ENCODE peak calls at places on chromosomes 13 and 19, in five cellular contexts. One of them, this sample, is unnamed.

GRCh38 chr13:22828081-22828480 is 352.7 kb upstream of the SGCG start:
- DNase-seq in omental fat pad: no peak
- DNase-seq in neural progenitor cell: no peak
- DNase-seq in lower leg skin: no peak
- DNase-seq in neural crest cell: no peak
- DNase-seq in this sample: no peak

GRCh38 chr13:57996717-57997116 is 365.2 kb downstream of the PCDH17 start:
- DNase-seq in omental fat pad: no peak
- DNase-seq in neural progenitor cell: no peak
- DNase-seq in lower leg skin: no peak
- DNase-seq in neural crest cell: no peak
- DNase-seq in this sample: no peak

GRCh38 chr13:33323766-33324525 is 38.4 kb upstream of the STARD13 start:
- DNase-seq in omental fat pad: no peak
- DNase-seq in neural progenitor cell: no peak
- DNase-seq in lower leg skin: no peak
- DNase-seq in neural crest cell: no peak
- DNase-seq in this sample: no peak

GRCh38 chr13:25699056-25699455 is 327.3 kb downstream of the ATP8A2 start:
- DNase-seq in omental fat pad: no peak
- DNase-seq in neural progenitor cell: no peak
- DNase-seq in lower leg skin: no peak
- DNase-seq in neural crest cell: no peak
- DNase-seq in this sample: no peak

GRCh38 chr13:111312944-111313590 is 7.4 kb upstream of the TEX29 start:
- DNase-seq in omental fat pad: no peak
- DNase-seq in neural progenitor cell: no peak
- DNase-seq in lower leg skin: no peak
- DNase-seq in neural crest cell: no peak
- DNase-seq in this sample: no peak

GRCh38 chr19:56671613-56671994 is at the start of gene ZNF835:
- DNase-seq in omental fat pad: peak; percentile 76
- DNase-seq in neural progenitor cell: no peak
- DNase-seq in lower leg skin: peak; percentile 96
- DNase-seq in neural crest cell: no peak
- DNase-seq in this sample: no peak

GRCh38 chr13:102902789-102903347 is 57.0 kb downstream of the ERCC5 start:
- DNase-seq in omental fat pad: no peak
- DNase-seq in neural progenitor cell: no peak
- DNase-seq in lower leg skin: no peak
- DNase-seq in neural crest cell: no peak
- DNase-seq in this sample: no peak

GRCh38 chr19:22602631-22603272 is 31.4 kb upstream of the ZNF492 start:
- DNase-seq in omental fat pad: no peak
- DNase-seq in neural progenitor cell: no peak
- DNase-seq in lower leg skin: no peak
- DNase-seq in neural crest cell: no peak
- DNase-seq in this sample: no peak

GRCh38 chr19:15101479-15102082 is 5.6 kb upstream of the SYDE1 start:
- DNase-seq in omental fat pad: no peak
- DNase-seq in neural progenitor cell: peak; percentile 45
- DNase-seq in lower leg skin: no peak
- DNase-seq in neural crest cell: peak; percentile 44
- DNase-seq in this sample: peak; percentile 49

GRCh38 chr19:35498220-35498619 is 8.0 kb upstream of the KRTDAP start:
- DNase-seq in omental fat pad: no peak
- DNase-seq in neural progenitor cell: no peak
- DNase-seq in lower leg skin: no peak
- DNase-seq in neural crest cell: no peak
- DNase-seq in this sample: no peak

GRCh38 chr19:35493971-35494370 is 3.7 kb upstream of the KRTDAP start:
- DNase-seq in omental fat pad: no peak
- DNase-seq in neural progenitor cell: no peak
- DNase-seq in lower leg skin: no peak
- DNase-seq in neural crest cell: no peak
- DNase-seq in this sample: no peak

GRCh38 chr19:35491838-35492360 is 1.6 kb upstream of the KRTDAP start:
- DNase-seq in omental fat pad: no peak
- DNase-seq in neural progenitor cell: no peak
- DNase-seq in lower leg skin: no peak
- DNase-seq in neural crest cell: no peak
- DNase-seq in this sample: no peak

GRCh38 chr19:35497406-35497805 is 7.1 kb upstream of the KRTDAP start:
- DNase-seq in omental fat pad: no peak
- DNase-seq in neural progenitor cell: no peak
- DNase-seq in lower leg skin: no peak
- DNase-seq in neural crest cell: no peak
- DNase-seq in this sample: no peak

GRCh38 chr19:35495107-35496064 is 5.1 kb upstream of the KRTDAP start:
- DNase-seq in omental fat pad: no peak
- DNase-seq in neural progenitor cell: peak; percentile 76
- DNase-seq in lower leg skin: peak; percentile 92
- DNase-seq in neural crest cell: peak; percentile 60
- DNase-seq in this sample: peak; percentile 74
- TF ChIP-seq CTCF in omental fat pad: peak; percentile 84
- TF ChIP-seq CTCF in neural progenitor cell: peak; percentile 89
- TF ChIP-seq CTCF in lower leg skin: no peak
- TF ChIP-seq CTCF in neural crest cell: peak; percentile 94
- TF ChIP-seq CTCF in this sample: peak; percentile 98

DNA sequence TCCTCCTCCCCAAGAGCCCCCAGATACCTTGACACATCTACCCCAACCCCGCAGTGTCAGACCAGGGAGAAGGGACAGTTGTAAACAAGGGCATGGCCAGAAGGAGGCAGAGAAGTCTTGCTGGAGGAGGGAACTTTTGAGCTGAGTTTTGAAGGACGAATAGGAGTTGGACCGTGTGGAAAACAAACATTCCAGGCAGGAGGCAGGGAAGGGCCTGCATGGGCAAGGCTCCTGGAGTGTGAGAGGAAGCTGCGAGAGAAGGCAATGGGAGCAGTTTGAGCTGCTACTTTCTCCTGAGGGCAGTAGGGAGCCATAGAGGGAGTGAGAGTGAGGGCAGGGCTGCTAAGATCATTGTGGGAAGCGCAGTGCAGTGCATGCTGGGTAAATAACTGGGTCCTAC is 23.3 kb downstream of the IL12RB1 start:
- DNase-seq in omental fat pad: no peak
- DNase-seq in neural progenitor cell: peak; percentile 48
- DNase-seq in lower leg skin: no peak
- DNase-seq in neural crest cell: peak; percentile 56
- DNase-seq in this sample: peak; percentile 36
- TF ChIP-seq CTCF in omental fat pad: no peak
- TF ChIP-seq CTCF in neural progenitor cell: peak; percentile 45
- TF ChIP-seq CTCF in lower leg skin: no peak
- TF ChIP-seq CTCF in neural crest cell: peak; percentile 51
- TF ChIP-seq CTCF in this sample: no peak

GRCh38 chr19:37128821-37129177 is 43.7 kb downstream of the ZNF585A start:
- DNase-seq in omental fat pad: no peak
- DNase-seq in neural progenitor cell: no peak
- DNase-seq in lower leg skin: no peak
- DNase-seq in neural crest cell: no peak
- DNase-seq in this sample: no peak

GRCh38 chr19:37127999-37128820 is 44.3 kb downstream of the ZNF585A start:
- DNase-seq in omental fat pad: no peak
- DNase-seq in neural progenitor cell: no peak
- DNase-seq in lower leg skin: no peak
- DNase-seq in neural crest cell: no peak
- DNase-seq in this sample: no peak
- TF ChIP-seq CTCF in omental fat pad: no peak
- TF ChIP-seq CTCF in neural progenitor cell: no peak
- TF ChIP-seq CTCF in lower leg skin: no peak
- TF ChIP-seq CTCF in neural crest cell: no peak
- TF ChIP-seq CTCF in this sample: no peak

GRCh38 chr19:16899566-16900075 is 10.8 kb downstream of the F2RL3 start:
- DNase-seq in omental fat pad: no peak
- DNase-seq in neural progenitor cell: peak; percentile 62
- DNase-seq in lower leg skin: no peak
- DNase-seq in neural crest cell: peak; percentile 29
- DNase-seq in this sample: peak; percentile 44
- TF ChIP-seq CTCF in omental fat pad: no peak
- TF ChIP-seq CTCF in neural progenitor cell: peak; percentile 59
- TF ChIP-seq CTCF in lower leg skin: no peak
- TF ChIP-seq CTCF in neural crest cell: peak; percentile 62
- TF ChIP-seq CTCF in this sample: peak; percentile 37

DNA sequence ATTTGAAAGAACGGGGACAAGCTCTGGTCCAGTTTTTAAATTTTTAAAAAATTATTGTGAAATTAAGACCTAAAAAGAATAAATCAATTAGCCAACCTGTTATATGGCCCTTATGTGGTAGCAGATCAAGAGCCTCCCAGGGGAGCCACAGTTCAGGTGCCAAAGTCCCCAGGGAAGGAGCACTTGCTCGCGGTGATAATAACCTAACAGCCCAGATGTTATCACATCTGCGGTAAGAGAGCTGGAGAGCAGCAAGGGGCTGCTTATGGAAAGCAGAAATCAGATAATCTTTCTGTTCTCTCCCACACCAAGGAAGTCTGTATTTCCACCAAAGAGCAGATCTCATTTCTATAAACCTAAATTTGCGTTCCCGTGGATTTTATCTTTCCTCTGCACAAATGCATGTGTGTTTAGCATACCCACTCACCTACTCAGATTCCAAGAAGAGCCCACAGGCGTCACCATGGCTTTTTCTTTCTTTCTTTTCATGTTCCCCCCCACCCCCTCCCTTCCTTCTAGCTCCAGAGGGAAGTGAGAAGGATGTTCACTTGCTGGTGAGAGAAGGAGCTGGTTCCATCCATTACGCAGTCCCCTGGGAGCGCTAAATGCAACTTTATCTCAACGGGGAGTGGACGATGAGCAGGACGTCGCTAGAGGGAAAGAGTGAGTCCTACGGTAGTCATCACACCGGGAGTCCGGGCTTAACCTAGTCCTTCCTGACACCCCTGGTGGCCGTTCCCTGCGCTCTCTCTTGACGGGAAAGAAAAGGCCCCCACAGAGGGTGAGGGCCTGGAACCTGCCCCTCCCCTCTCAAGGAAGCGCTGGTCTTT is 1.6 kb upstream of the POU4F1 start:
- DNase-seq in omental fat pad: no peak
- DNase-seq in neural progenitor cell: peak; percentile 67
- DNase-seq in lower leg skin: no peak
- DNase-seq in neural crest cell: no peak
- DNase-seq in this sample: no peak
- TF ChIP-seq CTCF in omental fat pad: no peak
- TF ChIP-seq CTCF in neural progenitor cell: no peak
- TF ChIP-seq CTCF in lower leg skin: no peak
- TF ChIP-seq CTCF in neural crest cell: peak; percentile 24
- TF ChIP-seq CTCF in this sample: no peak

GRCh38 chr19:6204866-6205723 is 69.6 kb downstream of the ACSBG2 start:
- DNase-seq in omental fat pad: no peak
- DNase-seq in neural progenitor cell: no peak
- DNase-seq in lower leg skin: peak; percentile 56
- DNase-seq in neural crest cell: no peak
- DNase-seq in this sample: no peak

GRCh38 chr19:6204212-6204611 is 68.7 kb downstream of the ACSBG2 start:
- DNase-seq in omental fat pad: no peak
- DNase-seq in neural progenitor cell: no peak
- DNase-seq in lower leg skin: peak; percentile 84
- DNase-seq in neural crest cell: no peak
- DNase-seq in this sample: no peak

GRCh38 chr19:6196361-6196760 is 60.9 kb downstream of the ACSBG2 start:
- DNase-seq in omental fat pad: no peak
- DNase-seq in neural progenitor cell: no peak
- DNase-seq in lower leg skin: peak; percentile 57
- DNase-seq in neural crest cell: no peak
- DNase-seq in this sample: no peak

GRCh38 chr19:6198896-6199239 is 63.4 kb downstream of the ACSBG2 start:
- DNase-seq in omental fat pad: no peak
- DNase-seq in neural progenitor cell: no peak
- DNase-seq in lower leg skin: no peak
- DNase-seq in neural crest cell: no peak
- DNase-seq in this sample: no peak

DNA sequence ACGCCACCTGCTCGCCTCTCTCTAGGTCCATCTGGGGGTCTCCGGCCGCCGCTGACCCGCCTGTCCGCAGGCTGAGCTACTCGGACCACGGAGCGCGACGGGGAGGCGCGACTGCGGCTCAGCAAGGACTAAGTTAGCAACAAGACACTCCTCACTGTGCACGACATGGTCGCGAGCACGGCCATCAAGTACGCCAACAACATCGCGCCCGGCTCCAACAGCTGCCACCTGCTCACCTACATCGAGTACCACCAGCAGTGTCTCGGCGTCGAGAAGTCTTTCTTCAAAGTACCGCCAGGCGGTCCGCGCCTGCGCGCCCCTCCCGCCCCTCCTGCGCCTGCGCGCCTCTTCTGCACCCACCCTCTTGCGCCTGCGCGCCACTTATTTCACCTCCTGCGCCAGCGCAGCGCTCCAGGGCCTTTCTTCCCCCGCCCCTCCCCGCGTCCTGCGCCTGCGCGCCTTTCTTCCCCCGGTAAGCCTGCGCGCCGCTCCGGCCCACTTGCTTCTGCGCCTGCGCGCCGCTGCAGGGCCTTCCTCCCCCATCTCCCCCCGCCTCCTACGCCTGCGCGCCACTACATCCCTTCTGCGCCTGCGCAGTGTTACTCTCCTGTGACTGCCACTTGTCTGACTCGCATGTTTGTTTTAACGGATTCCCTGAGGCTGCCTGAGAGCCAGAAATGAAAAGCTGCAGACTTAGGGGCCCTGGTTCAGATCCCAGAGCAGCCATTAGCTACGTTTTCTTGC is 63.9 kb downstream of the ACSBG2 start:
- DNase-seq in omental fat pad: peak; percentile 97
- DNase-seq in neural progenitor cell: peak; percentile 100
- DNase-seq in lower leg skin: peak; percentile 100
- DNase-seq in neural crest cell: peak; percentile 98
- DNase-seq in this sample: peak; percentile 99
- TF ChIP-seq CTCF in omental fat pad: peak; percentile 10
- TF ChIP-seq CTCF in neural progenitor cell: peak; percentile 24
- TF ChIP-seq CTCF in lower leg skin: no peak
- TF ChIP-seq CTCF in neural crest cell: peak; percentile 47
- TF ChIP-seq CTCF in this sample: peak; percentile 30

GRCh38 chr19:49447485-49448431 is 3.9 kb downstream of the PIH1D1 start:
- DNase-seq in omental fat pad: no peak
- DNase-seq in neural progenitor cell: peak; percentile 57
- DNase-seq in lower leg skin: no peak
- DNase-seq in neural crest cell: no peak
- DNase-seq in this sample: peak; percentile 51

GRCh38 chr19:49451430-49452181 is at the start of gene PIH1D1:
- DNase-seq in omental fat pad: peak; percentile 95
- DNase-seq in neural progenitor cell: peak; percentile 98
- DNase-seq in lower leg skin: peak; percentile 99
- DNase-seq in neural crest cell: peak; percentile 90
- DNase-seq in this sample: peak; percentile 92

GRCh38 chr19:49450405-49450804 is 1.2 kb downstream of the PIH1D1 start:
- DNase-seq in omental fat pad: no peak
- DNase-seq in neural progenitor cell: no peak
- DNase-seq in lower leg skin: no peak
- DNase-seq in neural crest cell: no peak
- DNase-seq in this sample: no peak

GRCh38 chr19:49445997-49446396 is 4.7 kb upstream of the SLC17A7 start:
- DNase-seq in omental fat pad: no peak
- DNase-seq in neural progenitor cell: no peak
- DNase-seq in lower leg skin: no peak
- DNase-seq in neural crest cell: no peak
- DNase-seq in this sample: no peak

DNA sequence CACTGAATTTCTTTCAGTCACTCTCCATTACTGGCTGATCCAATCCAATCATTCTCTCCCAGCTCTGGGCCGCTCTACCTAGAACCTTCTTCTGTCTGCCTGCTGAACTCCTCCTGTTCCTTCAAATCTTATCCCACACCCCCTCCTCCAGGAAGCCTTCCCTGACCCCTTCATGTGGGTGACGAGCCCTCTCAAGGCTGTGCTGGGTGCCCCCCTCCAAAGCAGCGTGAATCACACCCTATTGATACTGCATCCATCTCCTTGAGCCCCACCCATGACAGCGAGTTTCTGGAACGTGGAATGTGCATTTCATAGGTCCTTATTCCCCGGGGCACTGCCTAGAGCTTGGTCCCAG is 3.2 kb downstream of the PIH1D1 start:
- DNase-seq in omental fat pad: no peak
- DNase-seq in neural progenitor cell: no peak
- DNase-seq in lower leg skin: no peak
- DNase-seq in neural crest cell: no peak
- DNase-seq in this sample: no peak
- TF ChIP-seq CTCF in omental fat pad: no peak
- TF ChIP-seq CTCF in neural progenitor cell: no peak
- TF ChIP-seq CTCF in lower leg skin: no peak
- TF ChIP-seq CTCF in neural crest cell: no peak
- TF ChIP-seq CTCF in this sample: no peak